ENCODE peak calls at places on chromosomes 5 and 9, in six cellular contexts. D is CD8-positive, alpha-beta T cell; I is GM23338; S is GM10248; M is breast epithelium; U is Caco-2. X is an unnamed sample.

GRCh38 chr5:133952729-133953567 is 15.5 kb downstream of the C5orf15 start:
- DNase-seq in D (no peak), I (no peak), S (no peak), M (no peak), U (no peak), X (peak)

GRCh38 chr9:91777437-91777836 is 172.6 kb downstream of the ROR2 start:
- DNase-seq in D (no peak), I (no peak), S (no peak), M (no peak), U (no peak), X (no peak)

GRCh38 chr9:76109953-76110352 is 219.5 kb downstream of the PCSK5 start:
- DNase-seq in D (no peak), I (no peak), S (no peak), M (no peak), U (no peak), X (no peak)

GRCh38 chr5:76838481-76839261 is 11.1 kb upstream of the S100Z start:
- DNase-seq in D (no peak), I (no peak), S (no peak), M (no peak), U (no peak), X (peak)

GRCh38 chr5:113654828-113655227 is 141.3 kb downstream of the YTHDC2 start:
- DNase-seq in D (no peak), I (no peak), S (no peak), M (no peak), U (no peak), X (no peak)

GRCh38 chr9:17230646-17231045 is 95.8 kb downstream of the CNTLN start:
- DNase-seq in D (no peak), I (no peak), S (no peak), M (no peak), U (no peak), X (no peak)

GRCh38 chr5:32777222-32777621 is 66.1 kb downstream of the NPR3 start:
- DNase-seq in D (no peak), I (no peak), S (no peak), M (no peak), U (no peak), X (no peak)

GRCh38 chr5:59098743-59099142 is 515.9 kb downstream of the RAB3C start:
- DNase-seq in D (no peak), I (no peak), S (no peak), M (no peak), U (no peak), X (no peak)

GRCh38 chr5:52441768-52442167 is 345.9 kb upstream of the ITGA1 start:
- DNase-seq in D (no peak), I (no peak), S (no peak), M (no peak), U (no peak), X (no peak)

GRCh38 chr9:28927711-28928110 is 1354.4 kb upstream of the C9orf72 start:
- DNase-seq in D (no peak), I (no peak), S (no peak), M (no peak), U (no peak), X (no peak)

GRCh38 chr9:128091571-128091970 is 23.5 kb downstream of the SLC25A25 start:
- DNase-seq in D (no peak), I (no peak), S (no peak), M (no peak), U (no peak), X (no peak)

GRCh38 chr9:123996731-123997421 is 14.7 kb upstream of the LHX2 start:
- DNase-seq in D (no peak), I (peak), S (peak), M (no peak), U (no peak), X (no peak)

GRCh38 chr9:127140181-127140580 is 17.7 kb upstream of the ANGPTL2 start:
- DNase-seq in D (no peak), I (no peak), S (no peak), M (no peak), U (no peak), X (no peak)

GRCh38 chr9:107890921-107891465 is 401.4 kb upstream of the KLF4 start:
- DNase-seq in D (no peak), I (no peak), S (no peak), M (no peak), U (no peak), X (no peak)

GRCh38 chr5:155833282-155833681 is 493.7 kb upstream of the SGCD start:
- DNase-seq in D (no peak), I (peak), S (no peak), M (no peak), U (no peak), X (no peak)

GRCh38 chr9:37149646-37150308 is 29.4 kb downstream of the ZCCHC7 start:
- DNase-seq in D (no peak), I (peak), S (no peak), M (no peak), U (no peak), X (no peak)

GRCh38 chr9:93600504-93600903 is 24.1 kb downstream of the PHF2 start:
- DNase-seq in D (no peak), I (peak), S (no peak), M (no peak), U (no peak), X (no peak)

GRCh38 chr9:77092536-77092935 is 73.1 kb downstream of the FOXB2 start:
- DNase-seq in D (no peak), I (peak), S (no peak), M (no peak), U (no peak), X (no peak)

GRCh38 chr9:108217601-108218190 is 638.1 kb downstream of the ACTL7B start:
- DNase-seq in D (no peak), I (no peak), S (no peak), M (no peak), U (no peak), X (no peak)

GRCh38 chr9:77011973-77012817 is 7.3 kb upstream of the FOXB2 start:
- DNase-seq in D (peak), I (peak), S (peak), M (peak), U (no peak), X (no peak)

GRCh38 chr5:178577944-178578343 is 12.2 kb downstream of the COL23A1 start:
- DNase-seq in D (no peak), I (no peak), S (no peak), M (no peak), U (no peak), X (no peak)

GRCh38 chr9:89425024-89425805 is 72.7 kb downstream of the SEMA4D start:
- DNase-seq in D (no peak), I (no peak), S (no peak), M (no peak), U (no peak), X (no peak)

DNA sequence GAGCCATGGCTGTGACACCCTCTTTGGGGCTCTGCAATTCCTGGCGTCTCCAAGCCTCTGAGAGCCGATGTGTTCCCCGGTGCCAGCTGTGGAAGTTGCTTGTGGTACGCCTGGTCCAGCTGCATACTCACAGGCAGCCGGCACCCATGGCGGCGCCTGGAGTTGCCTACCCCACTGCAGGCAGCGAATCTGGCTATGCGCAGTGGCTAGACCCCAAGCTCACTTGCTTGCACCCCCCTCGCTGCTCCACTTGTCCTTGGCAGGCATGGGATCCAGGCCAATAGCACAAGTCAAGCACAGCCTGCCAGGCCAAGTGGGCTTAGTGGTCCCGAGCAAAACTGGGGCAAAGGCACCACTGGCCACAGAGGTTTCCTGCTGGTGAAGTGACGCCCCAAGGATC is 24.7 kb upstream of the GABRA6 start:
- DNase-seq in D (no peak), I (peak), S (no peak), M (no peak), U (no peak), X (no peak)
- TF ChIP-seq CTCF in D (no peak), I (no peak), S (no peak), M (no peak), U (no peak), X (no peak)

GRCh38 chr5:34736445-34737119 is 80.5 kb downstream of the RAI14 start:
- DNase-seq in D (no peak), I (peak), S (no peak), M (no peak), U (no peak), X (no peak)
- TF ChIP-seq CTCF in D (no peak), I (peak), S (no peak), M (no peak), U (no peak), X (no peak)

GRCh38 chr5:169721771-169722170 is 84.7 kb downstream of the DOCK2 start:
- DNase-seq in D (no peak), I (no peak), S (no peak), M (no peak), U (no peak), X (no peak)
- TF ChIP-seq CTCF in D (no peak), I (peak), S (no peak), M (no peak), U (no peak), X (peak)

DNA sequence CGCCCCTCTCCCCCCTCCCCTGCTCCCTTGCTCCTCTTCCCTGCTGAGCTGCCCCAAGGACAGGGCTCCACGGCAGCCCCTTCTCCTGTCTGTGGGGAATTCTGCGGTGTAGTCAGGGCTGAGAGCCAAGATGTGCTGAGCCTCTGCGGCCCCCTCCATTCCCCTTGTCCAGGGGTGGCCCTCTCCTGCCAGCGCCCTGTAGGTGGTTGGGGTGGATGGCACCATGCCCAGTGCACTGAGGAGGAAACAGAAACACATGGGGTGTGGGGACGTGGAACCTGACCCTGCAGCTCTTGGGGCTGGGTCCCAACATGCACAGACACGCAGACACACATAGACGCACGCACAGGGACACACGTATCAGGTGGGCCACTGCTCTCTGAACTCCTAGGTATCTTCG is 64.6 kb downstream of the HMCN2 start:
- DNase-seq in D (no peak), I (no peak), S (no peak), M (no peak), U (no peak), X (no peak)
- TF ChIP-seq CTCF in D (no peak), I (no peak), S (no peak), M (no peak), U (no peak), X (no peak)

GRCh38 chr9:71446499-71447411 is 321.6 kb downstream of the CEMIP2 start:
- DNase-seq in D (no peak), I (peak), S (peak), M (no peak), U (peak), X (peak)
- TF ChIP-seq CTCF in D (no peak), I (peak), S (no peak), M (no peak), U (no peak), X (peak)

GRCh38 chr9:4986783-4987182 is 1.7 kb downstream of the JAK2 start:
- DNase-seq in D (no peak), I (no peak), S (no peak), M (no peak), U (no peak), X (no peak)

GRCh38 chr9:4985376-4986266 is 549 bp downstream of the JAK2 start:
- DNase-seq in D (no peak), I (peak), S (peak), M (no peak), U (peak), X (no peak)

GRCh38 chr9:4986291-4986690 is 1.2 kb downstream of the JAK2 start:
- DNase-seq in D (no peak), I (no peak), S (no peak), M (no peak), U (no peak), X (no peak)

GRCh38 chr9:4984571-4985375 is at the start of gene JAK2:
- DNase-seq in D (peak), I (peak), S (peak), M (peak), U (peak), X (peak)

GRCh38 chr9:4987996-4988421 is 2.9 kb downstream of the JAK2 start:
- DNase-seq in D (no peak), I (peak), S (peak), M (no peak), U (peak), X (no peak)
- TF ChIP-seq CTCF in D (peak), I (peak), S (peak), M (peak), U (peak), X (peak)

GRCh38 chr5:10364186-10364689 is 10.7 kb downstream of the MARCHF6 start:
- DNase-seq in D (no peak), I (peak), S (no peak), M (no peak), U (peak), X (no peak)
- TF ChIP-seq CTCF in D (no peak), I (peak), S (no peak), M (no peak), U (peak), X (peak)

DNA sequence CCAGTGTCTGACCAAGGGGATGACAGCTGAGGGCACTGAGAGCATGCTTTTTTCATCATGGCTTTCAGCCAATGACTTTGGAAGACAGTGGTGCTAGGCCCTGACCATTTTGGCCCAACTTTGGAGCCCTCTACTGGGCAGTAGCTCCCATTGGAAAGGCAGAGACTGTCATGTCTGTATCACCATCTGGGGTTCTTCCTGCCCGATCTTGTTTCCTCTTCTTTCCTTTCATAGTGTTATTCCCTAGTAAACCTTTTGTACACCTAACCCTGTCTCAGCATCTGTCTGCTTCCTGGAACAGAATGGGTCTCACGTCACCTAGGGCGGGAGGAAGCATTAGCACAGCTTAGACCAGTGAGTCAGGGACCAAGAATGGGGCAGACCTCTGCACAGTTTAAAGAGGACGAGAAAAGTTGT is 97.4 kb upstream of the MAST4 start:
- DNase-seq in D (no peak), I (peak), S (peak), M (no peak), U (peak), X (no peak)
- TF ChIP-seq CTCF in D (no peak), I (peak), S (peak), M (no peak), U (no peak), X (no peak)

X was measured in retinal pigment epithelial cell.